ENCODE peak calls at places on chromosome 6, in ten cellular contexts. O, Q, K, W, A, H, B, N, U and D are unnamed samples.

GRCh38 chr6:170178561-170179477 is 112.1 kb downstream of the DLL1 start:
- DNase-seq in O (no peak), Q (peak), K (peak), W (no peak), A (peak), H (peak), B (no peak), N (no peak), U (peak), D (no peak)

GRCh38 chr6:169962604-169963469 is 211.4 kb downstream of the ERMARD start:
- DNase-seq in O (no peak), Q (no peak), K (no peak), W (no peak), A (no peak), H (no peak), B (no peak), N (no peak), U (no peak), D (no peak)

GRCh38 chr6:16181429-16182359 is 52.8 kb downstream of the MYLIP start:
- DNase-seq in O (no peak), Q (peak), K (no peak), W (no peak), A (no peak), H (no peak), B (no peak), N (no peak), U (no peak), D (no peak)

GRCh38 chr6:77883849-77884248 is 231.0 kb downstream of the MEI4 start:
- DNase-seq in O (no peak), Q (peak), K (no peak), W (no peak), A (peak), H (no peak), B (no peak), N (no peak), U (no peak), D (no peak)

GRCh38 chr6:107578642-107579332 is 88.9 kb downstream of the SOBP start:
- DNase-seq in O (peak), Q (no peak), K (no peak), W (no peak), A (no peak), H (no peak), B (no peak), N (no peak), U (no peak), D (no peak)

GRCh38 chr6:11055127-11055627 is 11.1 kb upstream of the ELOVL2 start:
- DNase-seq in O (no peak), Q (no peak), K (peak), W (no peak), A (no peak), H (no peak), B (no peak), N (no peak), U (no peak), D (no peak)

GRCh38 chr6:170208651-170209353 is 82.1 kb downstream of the DLL1 start:
- DNase-seq in O (no peak), Q (no peak), K (no peak), W (no peak), A (no peak), H (no peak), B (peak), N (no peak), U (no peak), D (no peak)

GRCh38 chr6:79427721-79428120 is 109.5 kb downstream of the LCA5 start:
- DNase-seq in O (no peak), Q (no peak), K (no peak), W (no peak), A (no peak), H (no peak), B (no peak), N (no peak), U (no peak), D (no peak)

GRCh38 chr6:167565884-167566491 is 241.1 kb downstream of the TTLL2 start:
- DNase-seq in O (peak), Q (no peak), K (no peak), W (no peak), A (no peak), H (no peak), B (no peak), N (no peak), U (peak), D (no peak)

GRCh38 chr6:152635949-152636674 is 1.1 kb downstream of the SYNE1 start:
- DNase-seq in O (peak), Q (peak), K (peak), W (no peak), A (peak), H (peak), B (peak), N (no peak), U (no peak), D (peak)

GRCh38 chr6:25717856-25718740 is 36.4 kb upstream of the SLC17A4 start:
- DNase-seq in O (no peak), Q (peak), K (peak), W (no peak), A (peak), H (peak), B (no peak), N (no peak), U (peak), D (peak)

GRCh38 chr6:16999486-17000436 is 102.1 kb upstream of the STMND1 start:
- DNase-seq in O (no peak), Q (peak), K (peak), W (no peak), A (peak), H (no peak), B (no peak), N (no peak), U (no peak), D (no peak)

GRCh38 chr6:169960003-169960344 is 208.6 kb downstream of the ERMARD start:
- DNase-seq in O (no peak), Q (no peak), K (no peak), W (no peak), A (no peak), H (no peak), B (no peak), N (no peak), U (no peak), D (peak)

GRCh38 chr6:158538741-158539140 is 21.1 kb upstream of the TMEM181 start:
- DNase-seq in O (no peak), Q (no peak), K (no peak), W (no peak), A (no peak), H (no peak), B (no peak), N (no peak), U (no peak), D (no peak)

GRCh38 chr6:116764961-116765841 is at the start of gene FAM162B:
- DNase-seq in O (peak), Q (peak), K (peak), W (no peak), A (no peak), H (no peak), B (peak), N (no peak), U (peak), D (peak)

GRCh38 chr6:43718387-43719105 is 31.0 kb upstream of the MRPS18A start:
- DNase-seq in O (no peak), Q (no peak), K (no peak), W (no peak), A (no peak), H (no peak), B (no peak), N (no peak), U (no peak), D (no peak)

GRCh38 chr6:126175251-126175650 is 164.7 kb upstream of the CENPW start:
- DNase-seq in O (no peak), Q (peak), K (peak), W (no peak), A (no peak), H (no peak), B (no peak), N (no peak), U (no peak), D (no peak)

GRCh38 chr6:109579361-109579760 is 96.3 kb upstream of the ZBTB24 start:
- DNase-seq in O (no peak), Q (no peak), K (no peak), W (no peak), A (peak), H (no peak), B (no peak), N (no peak), U (no peak), D (no peak)

GRCh38 chr6:130324657-130325056 is 41.2 kb upstream of the TMEM200A start:
- DNase-seq in O (no peak), Q (peak), K (peak), W (no peak), A (peak), H (no peak), B (no peak), N (no peak), U (no peak), D (no peak)

GRCh38 chr6:168709440-168709839 is 268.5 kb downstream of the SMOC2 start:
- DNase-seq in O (no peak), Q (no peak), K (no peak), W (no peak), A (no peak), H (no peak), B (no peak), N (no peak), U (no peak), D (no peak)

GRCh38 chr6:170144952-170145587 is 145.8 kb downstream of the DLL1 start:
- DNase-seq in O (no peak), Q (no peak), K (no peak), W (no peak), A (peak), H (no peak), B (no peak), N (no peak), U (no peak), D (no peak)

GRCh38 chr6:23040899-23041298 is 471.5 kb downstream of the HDGFL1 start:
- DNase-seq in O (no peak), Q (no peak), K (no peak), W (no peak), A (no peak), H (no peak), B (no peak), N (no peak), U (no peak), D (no peak)

GRCh38 chr6:137866914-137867684 is at the start of gene TNFAIP3:
- DNase-seq in O (peak), Q (peak), K (peak), W (peak), A (peak), H (peak), B (peak), N (peak), U (peak), D (peak)

GRCh38 chr6:16741112-16742016 is 19.9 kb downstream of the ATXN1 start:
- DNase-seq in O (no peak), Q (peak), K (peak), W (no peak), A (peak), H (no peak), B (no peak), N (no peak), U (no peak), D (no peak)

GRCh38 chr6:33809619-33810018 is 5.8 kb upstream of the MLN start:
- DNase-seq in O (no peak), Q (no peak), K (no peak), W (no peak), A (no peak), H (no peak), B (no peak), N (no peak), U (no peak), D (no peak)

GRCh38 chr6:41583576-41583975 is 37.4 kb downstream of the FOXP4 start:
- DNase-seq in O (no peak), Q (no peak), K (no peak), W (no peak), A (peak), H (no peak), B (no peak), N (no peak), U (no peak), D (no peak)

GRCh38 chr6:19983374-19983773 is 146.2 kb downstream of the ID4 start:
- DNase-seq in O (no peak), Q (no peak), K (no peak), W (no peak), A (no peak), H (no peak), B (no peak), N (no peak), U (no peak), D (no peak)

GRCh38 chr6:26065952-26066380 is 21.3 kb upstream of the HFE start:
- DNase-seq in O (peak), Q (peak), K (peak), W (no peak), A (peak), H (peak), B (peak), N (no peak), U (peak), D (peak)

GRCh38 chr6:43267619-43268347 is 24.5 kb downstream of the TTBK1 start:
- DNase-seq in O (no peak), Q (no peak), K (no peak), W (no peak), A (no peak), H (no peak), B (no peak), N (no peak), U (no peak), D (no peak)

GRCh38 chr6:44603044-44603686 is 215.7 kb downstream of the CDC5L start:
- DNase-seq in O (no peak), Q (no peak), K (no peak), W (no peak), A (no peak), H (no peak), B (no peak), N (no peak), U (no peak), D (no peak)